ENCODE peak calls at places on chromosomes 16 and 17, in nine cellular contexts. G is OCI-LY7, Y is esophagus muscularis mucosa, U is cardiac fibroblast, V is colonic mucosa, J is lower leg skin, L is A673, A is AG09309, C is left ventricle myocardium inferior. F is an unnamed sample.

GRCh38 chr16:69771651-69771967 is 9.5 kb downstream of the WWP2 start:
- DNase-seq in G (no peak), Y (no peak), U (no peak), V (no peak), J (no peak), L (no peak), A (no peak), C (no peak), F (no peak)

GRCh38 chr17:43891851-43892671 is 15.3 kb downstream of the MPP2 start:
- DNase-seq in G (no peak), Y (no peak), U (no peak), V (no peak), J (no peak), L (no peak), A (no peak), C (no peak), F (peak)

GRCh38 chr17:33403194-33403593 is 110.1 kb upstream of the ASIC2 start:
- DNase-seq in G (no peak), Y (no peak), U (no peak), V (no peak), J (no peak), L (no peak), A (no peak), C (no peak), F (no peak)

GRCh38 chr16:14196011-14196410 is 124.9 kb downstream of the MRTFB start:
- DNase-seq in G (peak), Y (no peak), U (peak), V (no peak), J (no peak), L (peak), A (no peak), C (no peak), F (no peak)

GRCh38 chr16:14351647-14352046 is 278.4 kb downstream of the PARN start:
- DNase-seq in G (no peak), Y (no peak), U (no peak), V (no peak), J (no peak), L (no peak), A (no peak), C (no peak), F (no peak)

GRCh38 chr17:3528604-3529511 is 28.8 kb downstream of the TRPV3 start:
- DNase-seq in G (no peak), Y (no peak), U (peak), V (no peak), J (no peak), L (no peak), A (no peak), C (no peak), F (no peak)

GRCh38 chr17:49730787-49731441 is 23.1 kb upstream of the SLC35B1 start:
- DNase-seq in G (no peak), Y (no peak), U (peak), V (no peak), J (no peak), L (no peak), A (no peak), C (no peak), F (no peak)

GRCh38 chr16:69036399-69037091 is 68.9 kb upstream of the HAS3 start:
- DNase-seq in G (no peak), Y (no peak), U (no peak), V (no peak), J (peak), L (no peak), A (no peak), C (no peak), F (no peak)

GRCh38 chr16:53220585-53220984 is 165.8 kb downstream of the CHD9 start:
- DNase-seq in G (peak), Y (no peak), U (peak), V (no peak), J (no peak), L (peak), A (peak), C (no peak), F (peak)

GRCh38 chr17:17359271-17359670 is 56.1 kb downstream of the NT5M start:
- DNase-seq in G (no peak), Y (no peak), U (no peak), V (no peak), J (peak), L (no peak), A (no peak), C (no peak), F (no peak)

GRCh38 chr17:47847341-47848197 is 3.4 kb downstream of the SP6 start:
- DNase-seq in G (no peak), Y (no peak), U (no peak), V (no peak), J (no peak), L (no peak), A (no peak), C (no peak), F (peak)

GRCh38 chr16:53821957-53822625 is 118.1 kb downstream of the FTO start:
- DNase-seq in G (no peak), Y (no peak), U (peak), V (no peak), J (no peak), L (no peak), A (peak), C (no peak), F (peak)

GRCh38 chr16:20866161-20866772 is 33.9 kb downstream of the DCUN1D3 start:
- DNase-seq in G (no peak), Y (no peak), U (peak), V (peak), J (peak), L (peak), A (peak), C (no peak), F (peak)

GRCh38 chr16:82160226-82160625 is 9.8 kb downstream of the MPHOSPH6 start:
- DNase-seq in G (no peak), Y (no peak), U (no peak), V (no peak), J (no peak), L (no peak), A (no peak), C (no peak), F (no peak)

GRCh38 chr16:78460428-78460827 is 361.0 kb downstream of the WWOX start:
- DNase-seq in G (no peak), Y (no peak), U (no peak), V (no peak), J (no peak), L (no peak), A (no peak), C (no peak), F (no peak)

GRCh38 chr17:3557768-3558583 is at the start of gene TRPV3:
- DNase-seq in G (no peak), Y (peak), U (peak), V (peak), J (peak), L (no peak), A (no peak), C (no peak), F (peak)

GRCh38 chr16:49183911-49184310 is 97.7 kb downstream of the CBLN1 start:
- DNase-seq in G (peak), Y (no peak), U (no peak), V (peak), J (no peak), L (peak), A (no peak), C (no peak), F (peak)

GRCh38 chr16:53884748-53885147 is 180.8 kb downstream of the FTO start:
- DNase-seq in G (no peak), Y (no peak), U (no peak), V (no peak), J (no peak), L (no peak), A (no peak), C (no peak), F (peak)

GRCh38 chr16:31330553-31330890 is 24.5 kb upstream of the ITGAX start:
- DNase-seq in G (no peak), Y (no peak), U (no peak), V (no peak), J (no peak), L (no peak), A (no peak), C (no peak), F (no peak)

GRCh38 chr16:57735755-57736418 is at the start of gene KATNB1:
- DNase-seq in G (no peak), Y (no peak), U (no peak), V (peak), J (peak), L (no peak), A (no peak), C (peak), F (peak)

GRCh38 chr16:89244754-89245153 is 27.3 kb downstream of the ZNF778 start:
- DNase-seq in G (no peak), Y (no peak), U (no peak), V (no peak), J (no peak), L (no peak), A (no peak), C (no peak), F (no peak)

GRCh38 chr17:17951524-17951923 is 20.7 kb downstream of the TOM1L2 start:
- DNase-seq in G (no peak), Y (no peak), U (no peak), V (no peak), J (no peak), L (no peak), A (no peak), C (no peak), F (no peak)

GRCh38 chr16:48487287-48487686 is 102.1 kb upstream of the SIAH1 start:
- DNase-seq in G (no peak), Y (no peak), U (peak), V (no peak), J (no peak), L (no peak), A (no peak), C (no peak), F (peak)

GRCh38 chr17:62017912-62018311 is 47.2 kb downstream of the MED13 start:
- DNase-seq in G (no peak), Y (no peak), U (peak), V (no peak), J (no peak), L (no peak), A (no peak), C (no peak), F (peak)

GRCh38 chr17:77425791-77426641 is 285.2 kb downstream of the SEC14L1 start:
- DNase-seq in G (no peak), Y (peak), U (peak), V (no peak), J (no peak), L (peak), A (no peak), C (no peak), F (peak)
- TF ChIP-seq CTCF in G (no peak), Y (no peak), U (no peak), V (no peak), J (no peak), L (no peak), A (no peak), C (no peak), F (no peak)

GRCh38 chr16:86740298-86740697 is 161.9 kb downstream of the FOXL1 start:
- DNase-seq in G (no peak), Y (no peak), U (no peak), V (no peak), J (no peak), L (no peak), A (no peak), C (no peak), F (no peak)

GRCh38 chr16:86737083-86737482 is 158.7 kb downstream of the FOXL1 start:
- DNase-seq in G (no peak), Y (no peak), U (no peak), V (no peak), J (no peak), L (no peak), A (no peak), C (no peak), F (no peak)

GRCh38 chr16:86739178-86739577 is 160.8 kb downstream of the FOXL1 start:
- DNase-seq in G (no peak), Y (no peak), U (no peak), V (no peak), J (no peak), L (no peak), A (no peak), C (no peak), F (no peak)

GRCh38 chr16:86739808-86740207 is 161.5 kb downstream of the FOXL1 start:
- DNase-seq in G (no peak), Y (no peak), U (no peak), V (no peak), J (no peak), L (no peak), A (no peak), C (no peak), F (no peak)

DNA sequence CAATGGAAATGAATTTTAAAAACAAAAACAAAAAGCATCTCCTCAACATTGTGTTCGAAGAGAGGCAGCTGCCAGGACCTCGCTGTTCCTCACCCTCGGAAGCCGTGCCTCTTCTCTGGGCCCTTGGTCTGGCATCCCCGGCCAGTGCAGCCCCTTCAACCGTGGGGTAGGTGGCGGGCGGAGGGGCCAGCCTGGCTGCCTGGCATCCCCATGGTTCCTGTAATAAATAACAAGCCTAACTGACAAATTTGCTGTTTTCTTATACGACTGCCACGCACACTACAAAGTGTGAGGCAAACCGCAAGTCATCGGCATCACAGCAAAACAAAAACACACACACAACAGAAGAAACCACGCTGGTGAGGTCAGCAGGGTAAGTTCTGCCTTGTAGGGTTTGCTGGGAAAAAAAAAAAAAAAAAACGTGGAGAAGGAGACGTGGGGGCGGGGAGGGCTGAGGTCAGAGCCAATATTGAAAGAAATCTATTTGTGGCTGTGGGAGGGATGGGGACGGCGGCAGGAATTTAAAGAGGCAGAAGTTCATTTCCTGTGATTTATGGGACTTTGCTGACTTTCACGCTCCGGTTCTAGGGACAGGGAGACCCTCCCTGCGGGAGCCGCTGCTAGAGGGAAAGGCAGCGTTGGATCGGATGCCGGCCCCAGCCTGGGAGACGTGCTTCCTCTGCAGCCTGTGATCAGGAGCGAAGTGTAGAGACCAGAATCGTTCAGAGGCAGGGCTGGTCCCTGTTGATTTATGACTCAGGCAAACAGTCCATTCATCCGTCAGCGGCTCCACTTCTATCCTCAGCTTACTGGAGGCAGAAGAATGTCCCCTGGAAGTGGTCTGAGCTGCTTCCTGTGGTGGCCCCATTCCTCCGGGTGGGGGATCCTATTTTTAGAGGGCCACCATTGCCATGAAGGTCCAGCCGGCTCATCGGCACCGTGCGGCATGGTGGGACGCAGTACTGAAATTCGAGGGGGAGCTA is 162.8 kb downstream of the FOXL1 start:
- DNase-seq in G (no peak), Y (no peak), U (peak), V (no peak), J (no peak), L (peak), A (no peak), C (peak), F (peak)
- H3K4me3 ChIP-seq in G (no peak), Y (peak), U (peak), V (no peak), J (no peak), L (no peak), A (peak), C (peak), F (peak)

GRCh38 chr17:74748529-74749261 is at the start of gene NHERF1:
- DNase-seq in G (peak), Y (peak), U (peak), V (peak), J (peak), L (peak), A (peak), C (peak), F (peak)

GRCh38 chr17:74748279-74748528 is 224 bp upstream of the NHERF1 start:
- DNase-seq in G (no peak), Y (no peak), U (no peak), V (no peak), J (no peak), L (no peak), A (no peak), C (no peak), F (no peak)

GRCh38 chr17:74750039-74750326 is 1.6 kb downstream of the NHERF1 start:
- DNase-seq in G (no peak), Y (no peak), U (no peak), V (no peak), J (no peak), L (no peak), A (no peak), C (no peak), F (no peak)

GRCh38 chr17:74750327-74751069 is 2.1 kb downstream of the NHERF1 start:
- DNase-seq in G (no peak), Y (no peak), U (no peak), V (peak), J (no peak), L (no peak), A (no peak), C (no peak), F (no peak)

DNA sequence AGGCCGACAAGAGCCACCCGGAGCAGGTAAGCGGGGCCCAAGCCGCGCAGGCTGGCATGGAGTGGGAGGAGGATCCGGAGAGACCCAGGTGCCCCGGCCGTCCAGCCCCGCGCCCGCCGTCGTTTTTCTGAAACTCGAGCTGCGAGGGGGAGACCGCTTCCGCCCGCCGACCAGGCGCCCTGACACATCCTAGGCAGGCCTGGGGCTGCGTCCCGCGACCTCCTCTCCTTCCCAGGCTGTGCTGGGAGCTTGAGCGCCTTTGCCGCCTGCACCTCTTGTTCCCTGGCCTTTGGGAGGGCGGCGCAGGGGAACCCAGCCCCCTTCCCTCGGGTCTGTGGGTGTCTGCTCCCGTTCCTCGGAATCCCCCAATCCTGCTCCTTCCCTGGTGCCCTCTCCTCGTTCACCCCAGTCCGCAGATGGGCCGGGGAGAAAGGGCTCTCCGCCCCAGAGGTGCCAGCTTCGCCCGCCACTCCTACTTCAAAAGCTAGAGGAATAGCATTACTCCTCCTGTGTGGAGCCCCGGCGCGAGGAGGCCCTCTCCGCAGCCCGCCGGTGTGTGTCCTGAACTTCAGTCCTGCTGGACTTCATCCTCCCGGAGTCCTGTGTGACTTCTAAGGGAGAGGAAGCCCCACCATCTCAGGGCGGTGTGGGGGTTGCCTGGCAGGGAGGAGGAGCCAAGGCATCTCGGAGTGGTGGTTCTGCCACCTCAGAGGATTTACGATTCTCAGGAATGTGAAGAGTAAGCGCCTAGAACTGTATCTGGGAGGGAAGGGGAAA is 1.0 kb downstream of the NHERF1 start:
- DNase-seq in G (peak), Y (no peak), U (no peak), V (peak), J (no peak), L (no peak), A (no peak), C (no peak), F (no peak)
- TF ChIP-seq CTCF in G (peak), Y (no peak), U (no peak), V (no peak), J (no peak), L (no peak), A (no peak), C (peak), F (no peak)

DNA sequence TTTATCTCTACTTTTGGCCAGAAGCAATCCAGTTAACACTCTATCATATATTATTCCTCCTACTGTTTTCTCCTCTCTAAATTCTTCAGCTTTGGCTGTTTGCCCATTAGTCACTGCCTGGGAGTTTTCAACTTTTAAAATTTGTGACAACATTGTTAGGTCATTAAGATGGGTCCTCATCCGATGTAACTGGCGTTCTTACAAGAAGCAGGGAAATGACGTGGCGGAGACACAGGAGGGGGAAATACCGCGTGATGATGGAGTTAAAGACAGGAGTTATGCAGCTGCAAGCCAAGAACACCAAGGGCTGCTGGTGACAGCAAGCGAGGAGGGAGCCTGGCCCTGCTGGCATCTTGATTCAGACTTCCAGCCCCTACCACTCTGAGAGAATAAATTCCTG is 34.8 kb upstream of the CPHXL start:
- DNase-seq in G (peak), Y (no peak), U (peak), V (no peak), J (no peak), L (peak), A (no peak), C (no peak), F (peak)
- H3K4me3 ChIP-seq in G (peak), Y (no peak), U (no peak), V (no peak), J (no peak), L (no peak), A (no peak), C (no peak), F (no peak)